ENCODE peak calls at places on chromosomes 3 and 15, in seven cellular contexts. H, G, Q, B, C, Z and X are unnamed samples.

GRCh38 chr3:4712109-4712508 is 219.0 kb downstream of the ITPR1 start:
- DNase-seq in C (no peak), G (peak), Z (peak), B (no peak), H (no peak), Q (no peak), X (no peak)

GRCh38 chr15:68464451-68465090 is 32.6 kb upstream of the ITGA11 start:
- DNase-seq in B (no peak), G (no peak), H (no peak), Z (no peak), Q (no peak), C (no peak), X (no peak)

GRCh38 chr3:77672016-77672415 is 632.1 kb downstream of the ROBO2 start:
- DNase-seq in H (no peak), C (no peak), Q (no peak), B (no peak), G (no peak), Z (no peak), X (no peak)

GRCh38 chr15:96335429-96335807 is 4.9 kb downstream of the NR2F2 start:
- DNase-seq in Q (no peak), G (no peak), B (no peak), H (no peak), Z (no peak), C (no peak), X (no peak)

GRCh38 chr3:195240939-195241338 is 30.0 kb downstream of the XXYLT1 start:
- DNase-seq in G (no peak), C (no peak), H (no peak), Z (no peak), Q (no peak), B (peak), X (peak)

GRCh38 chr15:99331366-99331765 is 80.1 kb downstream of the LRRC28 start:
- DNase-seq in B (no peak), H (no peak), Q (no peak), Z (no peak), G (no peak), C (no peak), X (no peak)

GRCh38 chr3:190709351-190709773 is 153.1 kb downstream of the GMNC start:
- DNase-seq in G (no peak), Z (peak), H (no peak), C (no peak), B (no peak), Q (no peak), X (no peak)

GRCh38 chr3:171936231-171936841 is 93.2 kb downstream of the TMEM212 start:
- DNase-seq in H (no peak), Q (peak), G (no peak), Z (no peak), C (no peak), B (no peak), X (peak)

GRCh38 chr3:38641461-38642110 is 7.9 kb downstream of the SCN5A start:
- DNase-seq in H (no peak), G (no peak), C (no peak), Z (no peak), B (peak), Q (no peak), X (no peak)

GRCh38 chr15:84795186-84795585 is 22.0 kb upstream of the ALPK3 start:
- DNase-seq in Q (no peak), Z (no peak), H (no peak), C (no peak), B (no peak), G (no peak), X (no peak)

GRCh38 chr15:73753250-73754130 is at the start of gene INSYN1:
- DNase-seq in Q (no peak), Z (peak), G (no peak), C (no peak), H (no peak), B (no peak), X (no peak)
- H3K4me3 ChIP-seq in Q (peak), Z (peak), G (no peak), C (no peak), H (no peak), B (peak), X (peak)

DNA sequence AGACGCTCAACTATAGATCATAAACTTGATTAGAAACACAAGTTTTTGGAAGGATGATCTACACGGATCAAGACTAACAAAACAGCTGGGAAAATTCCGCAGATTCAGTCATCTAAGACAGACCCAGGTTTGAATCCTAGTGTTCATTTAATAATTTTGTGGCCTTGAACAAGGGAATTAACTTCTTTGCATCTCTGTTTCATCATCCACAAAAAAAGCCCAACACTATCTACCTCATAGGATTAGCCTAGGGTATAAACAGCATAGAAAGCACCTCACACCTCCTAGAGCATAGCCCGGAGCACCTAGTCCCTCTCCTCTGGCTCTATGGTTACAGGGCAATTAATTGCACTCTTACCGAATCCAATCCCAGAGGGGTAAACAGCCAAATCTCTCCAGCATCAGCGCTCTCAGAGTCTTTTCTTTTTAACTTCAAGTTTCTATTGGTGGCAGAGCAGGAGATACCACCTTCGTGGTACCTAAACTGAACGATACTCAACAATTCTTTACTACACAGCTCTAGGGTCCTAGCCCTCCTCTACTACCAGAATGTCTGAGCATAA is 3.5 kb downstream of the TBL1XR1 start:
- DNase-seq in Z (no peak), H (no peak), Q (no peak), C (no peak), G (no peak), B (no peak), X (no peak)
- H3K4me3 ChIP-seq in Z (peak), H (no peak), Q (no peak), C (peak), G (no peak), B (peak), X (peak)

GRCh38 chr3:94643400-94643799 is 580.5 kb downstream of the NSUN3 start:
- DNase-seq in G (no peak), C (no peak), Q (no peak), H (no peak), Z (no peak), B (no peak), X (no peak)
- H3K4me3 ChIP-seq in G (no peak), C (no peak), Q (no peak), H (no peak), Z (no peak), B (no peak), X (no peak)

GRCh38 chr3:15360786-15361493 is 28.6 kb upstream of the SH3BP5 start:
- DNase-seq in Z (no peak), B (no peak), H (no peak), C (no peak), Q (no peak), G (no peak), X (no peak)
- H3K4me3 ChIP-seq in Z (no peak), B (no peak), H (no peak), C (no peak), Q (no peak), G (peak), X (no peak)

GRCh38 chr3:106765342-106765741 is 611.9 kb upstream of the CCDC54 start:
- DNase-seq in Z (no peak), H (no peak), Q (no peak), G (peak), C (no peak), B (no peak), X (no peak)
- H3K4me3 ChIP-seq in Z (no peak), H (no peak), Q (no peak), G (peak), C (no peak), B (no peak), X (no peak)

DNA sequence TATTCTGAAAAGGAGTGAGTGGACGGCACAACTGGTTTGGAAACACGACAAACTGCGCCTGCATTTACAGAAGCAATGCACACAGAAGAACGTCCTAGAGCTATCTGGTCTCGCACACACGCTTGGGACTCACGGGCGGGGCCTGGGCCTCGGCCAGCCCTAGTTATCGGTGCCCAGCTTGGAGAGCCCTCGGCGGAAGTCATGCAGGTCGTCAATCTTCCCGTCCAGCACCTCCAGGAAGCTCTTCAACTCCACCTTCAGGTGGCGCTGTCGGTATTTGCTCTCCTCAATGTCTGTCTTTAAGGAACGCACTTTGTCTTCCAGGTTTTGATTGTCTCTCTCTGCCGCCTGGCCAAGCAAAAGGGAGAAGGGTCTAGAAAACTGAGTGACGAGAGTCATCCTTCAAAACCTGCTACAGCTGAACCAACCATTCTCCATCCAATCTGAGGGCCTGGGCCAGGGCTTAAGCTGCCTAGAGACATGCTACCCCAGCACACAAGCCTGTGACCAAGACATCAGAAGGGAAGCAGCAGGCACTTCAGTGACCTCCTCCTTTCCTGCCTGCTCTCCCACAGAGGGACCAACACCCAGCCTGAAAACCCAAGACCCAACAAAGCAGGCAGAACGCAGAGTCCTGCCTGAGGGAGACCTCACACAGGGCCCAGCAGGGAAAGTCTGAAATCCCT is 40.3 kb downstream of the WHAMM start:
- DNase-seq in H (peak), C (no peak), B (peak), Z (peak), Q (peak), G (peak), X (peak)
- H3K4me3 ChIP-seq in H (no peak), C (no peak), B (no peak), Z (no peak), Q (no peak), G (peak), X (peak)

GRCh38 chr3:41204369-41204768 is 5.1 kb downstream of the CTNNB1 start:
- DNase-seq in Q (no peak), Z (no peak), B (no peak), H (no peak), C (no peak), G (no peak), X (no peak)

GRCh38 chr3:41207355-41207754 is 8.1 kb downstream of the CTNNB1 start:
- DNase-seq in H (no peak), G (no peak), Z (no peak), Q (no peak), B (no peak), C (no peak), X (no peak)

GRCh38 chr3:41202834-41203345 is 3.6 kb downstream of the CTNNB1 start:
- DNase-seq in B (no peak), Z (no peak), C (no peak), G (no peak), H (no peak), Q (peak), X (no peak)

GRCh38 chr3:41208507-41208906 is 9.2 kb downstream of the CTNNB1 start:
- DNase-seq in H (no peak), B (no peak), G (no peak), C (no peak), Q (no peak), Z (no peak), X (no peak)

DNA sequence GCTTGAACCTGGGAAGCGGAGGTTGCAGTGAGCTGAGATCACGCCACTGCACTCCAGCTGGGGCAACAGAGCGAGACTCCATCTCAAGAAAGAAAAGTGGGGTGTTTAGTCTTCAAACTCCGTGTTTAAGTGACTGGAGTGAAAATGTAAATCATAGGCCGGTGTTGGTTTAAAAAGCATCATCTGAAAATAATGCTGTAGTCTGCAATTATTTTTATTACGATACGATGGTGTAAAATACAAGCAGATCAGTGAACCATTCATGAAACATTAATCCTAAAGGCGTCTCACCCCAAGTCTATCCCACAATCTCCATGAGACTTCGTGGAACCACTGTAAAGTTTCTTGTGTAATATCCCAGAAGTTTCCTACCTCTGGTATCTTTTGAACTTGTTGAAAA is 6.3 kb downstream of the CTNNB1 start:
- DNase-seq in Z (no peak), G (no peak), C (no peak), B (no peak), H (no peak), Q (no peak), X (no peak)
- H3K4me3 ChIP-seq in Z (no peak), G (no peak), C (no peak), B (no peak), H (no peak), Q (no peak), X (no peak)

GRCh38 chr3:32817561-32818430 is at the start of gene TRIM71:
- DNase-seq in C (no peak), Q (peak), Z (no peak), B (peak), G (no peak), H (no peak), X (no peak)
- H3K4me3 ChIP-seq in C (no peak), Q (peak), Z (peak), B (peak), G (no peak), H (peak), X (peak)

GRCh38 chr3:42175841-42176240 is 84.7 kb downstream of the TRAK1 start:
- DNase-seq in C (no peak), H (no peak), G (no peak), B (no peak), Z (no peak), Q (no peak), X (no peak)
- H3K4me3 ChIP-seq in C (no peak), H (no peak), G (no peak), B (no peak), Z (no peak), Q (no peak), X (no peak)